ENCODE peak calls at places on chromosomes 3 and 15, in four cellular contexts. P is K562, L is Panc1, F is HCT116. Q is an unnamed sample.

GRCh38 chr15:57343526-57343925 is 32.8 kb upstream of the CGNL1 start:
- DNase-seq in L (no peak), F (no peak), P (no peak), Q (no peak)

GRCh38 chr3:86731501-86731901 is 259.4 kb downstream of the VGLL3 start:
- DNase-seq in P (no peak), F (no peak), L (no peak), Q (no peak)

GRCh38 chr3:127162947-127163645 is 29.8 kb upstream of the PRR23E start:
- DNase-seq in F (no peak), L (no peak), P (peak; percentile 14), Q (no peak)

GRCh38 chr3:46849098-46849631 is 14.1 kb downstream of the MYL3 start:
- DNase-seq in F (no peak), P (no peak), L (no peak), Q (no peak)

GRCh38 chr3:149393355-149394165 is 16.1 kb upstream of the TM4SF1 start:
- DNase-seq in L (no peak), F (peak; percentile 72), P (peak; percentile 61), Q (peak; percentile 81)

GRCh38 chr15:44633603-44634002 is 29.9 kb downstream of the SPG11 start:
- DNase-seq in L (no peak), P (no peak), F (no peak), Q (no peak)

GRCh38 chr3:150721285-150722130 is 17.8 kb upstream of the ERICH6 start:
- DNase-seq in L (no peak), P (peak; percentile 76), F (peak; percentile 45), Q (peak; percentile 67)

GRCh38 chr3:128782282-128783146 is 56.5 kb downstream of the RAB7A start:
- DNase-seq in P (no peak), F (no peak), L (no peak), Q (no peak)

GRCh38 chr15:70921297-70921696 is 28.7 kb downstream of the LRRC49 start:
- DNase-seq in F (no peak), P (no peak), L (no peak), Q (no peak)

GRCh38 chr3:51675201-51675611 is 4.2 kb downstream of the TEX264 start:
- DNase-seq in P (no peak), F (no peak), L (no peak), Q (no peak)

GRCh38 chr3:22542311-22542710 is 660.8 kb upstream of the UBE2E2 start:
- DNase-seq in L (no peak), F (no peak), P (no peak), Q (no peak)

GRCh38 chr15:68113273-68113672 is 59.2 kb downstream of the PIAS1 start:
- DNase-seq in L (no peak), P (peak; percentile 5), F (no peak), Q (peak; percentile 64)

GRCh38 chr3:114481113-114481512 is 187.3 kb downstream of the TIGIT start:
- DNase-seq in L (no peak), F (no peak), P (no peak), Q (no peak)

GRCh38 chr3:96646596-96646995 is 167.8 kb upstream of the EPHA6 start:
- DNase-seq in L (no peak), P (no peak), F (no peak), Q (no peak)

GRCh38 chr3:36907911-36908646 is 36.8 kb downstream of the TRANK1 start:
- DNase-seq in L (peak; percentile 46), P (peak; percentile 54), F (no peak), Q (peak; percentile 25)
- TF ChIP-seq TCF7L2 in L (no peak), P (no peak), F (no peak), Q (no peak)

GRCh38 chr3:64865872-64866588 is 178.2 kb upstream of the ADAMTS9 start:
- DNase-seq in P (no peak), F (no peak), L (no peak), Q (no peak)

GRCh38 chr3:64867204-64867603 is 179.4 kb upstream of the ADAMTS9 start:
- DNase-seq in F (no peak), P (no peak), L (no peak), Q (no peak)

GRCh38 chr3:64861684-64862083 is 173.9 kb upstream of the ADAMTS9 start:
- DNase-seq in P (no peak), L (no peak), F (no peak), Q (no peak)

GRCh38 chr3:64859625-64860590 is 172.1 kb upstream of the ADAMTS9 start:
- DNase-seq in L (no peak), F (no peak), P (no peak), Q (no peak)

DNA sequence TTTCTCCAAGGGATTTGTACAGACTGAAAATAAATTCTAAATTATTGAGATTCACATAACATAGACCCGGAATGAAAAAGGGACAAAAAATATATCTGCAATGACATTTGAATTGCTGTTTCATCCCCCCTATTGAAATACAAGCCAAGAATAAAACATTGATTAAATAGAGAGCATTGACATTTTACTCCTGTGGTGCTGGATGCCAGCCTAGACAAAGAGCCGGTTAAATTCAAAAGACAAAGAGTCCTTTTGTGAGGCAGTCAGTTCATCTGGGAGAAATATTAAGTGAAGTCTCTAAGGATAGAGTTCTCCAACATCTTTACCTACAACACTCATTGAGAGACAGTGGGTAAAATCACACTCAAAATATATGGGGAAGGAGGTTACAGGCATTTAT is 176.0 kb upstream of the ADAMTS9 start:
- DNase-seq in L (no peak), P (no peak), F (no peak), Q (no peak)
- TF ChIP-seq TCF7L2 in L (no peak), P (no peak), F (no peak), Q (no peak)

GRCh38 chr3:173870976-173871375 is 473.4 kb downstream of the NLGN1 start:
- DNase-seq in F (no peak), P (no peak), L (no peak), Q (no peak)

GRCh38 chr3:173869786-173870185 is 472.2 kb downstream of the NLGN1 start:
- DNase-seq in L (no peak), F (no peak), P (no peak), Q (no peak)

GRCh38 chr3:173862701-173863100 is 465.2 kb downstream of the NLGN1 start:
- DNase-seq in F (no peak), P (no peak), L (no peak), Q (no peak)

DNA sequence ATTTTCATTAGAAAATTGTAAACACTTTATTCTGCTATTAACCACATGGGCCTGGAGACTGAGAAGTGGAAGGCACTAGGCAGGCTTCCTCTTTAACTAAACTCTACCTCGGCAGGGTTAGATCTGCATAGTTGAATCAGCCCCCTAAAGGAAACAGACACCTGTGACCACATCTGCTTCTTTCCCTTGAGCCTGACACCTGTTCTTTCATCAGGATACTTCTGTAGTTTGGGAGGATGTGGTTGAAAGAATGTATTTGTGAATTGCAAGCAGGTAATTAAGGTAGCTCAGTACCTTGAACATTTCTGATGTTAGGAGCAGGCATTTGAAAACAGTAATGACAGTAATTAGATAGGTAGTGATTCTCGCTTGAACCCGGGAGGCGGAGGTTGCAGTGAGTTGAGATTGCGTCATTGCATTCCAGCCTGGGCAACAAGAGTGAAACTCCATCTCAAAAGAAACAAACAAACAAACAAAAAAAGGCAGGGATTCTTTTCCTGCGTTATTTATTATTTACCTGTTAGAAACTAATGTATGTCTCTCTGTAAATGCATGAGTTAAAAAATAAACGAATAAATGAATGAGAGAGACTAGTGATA is 468.5 kb downstream of the NLGN1 start:
- DNase-seq in P (no peak), F (no peak), L (no peak), Q (no peak)
- TF ChIP-seq TCF7L2 in P (no peak), F (no peak), L (no peak), Q (no peak)

GRCh38 chr15:62708470-62708869 is 334.1 kb upstream of the TPM1 start:
- DNase-seq in F (no peak), P (no peak), L (no peak), Q (no peak)

GRCh38 chr15:62709261-62709660 is 333.3 kb upstream of the TPM1 start:
- DNase-seq in P (no peak), L (no peak), F (no peak), Q (no peak)

GRCh38 chr15:62711691-62712454 is 330.7 kb upstream of the TPM1 start:
- DNase-seq in P (no peak), L (no peak), F (no peak), Q (no peak)

GRCh38 chr15:62715946-62716345 is 326.6 kb upstream of the TPM1 start:
- DNase-seq in F (no peak), L (no peak), P (no peak), Q (no peak)

GRCh38 chr15:62712455-62712839 is 330.1 kb upstream of the TPM1 start:
- DNase-seq in L (no peak), F (no peak), P (no peak), Q (no peak)
- TF ChIP-seq TCF7L2 in L (no peak), F (no peak), P (no peak), Q (no peak)